ENCODE peak calls at places on chromosomes 4 and X, in six cellular contexts. H is AG04449, G is BE2C, L is cardiac muscle cell, B is astrocyte, S is GM06990. C is an unnamed sample.
A peak's percentile ranks its signal among the peaks of the same experiment; 100 is the strongest.

GRCh38 chr4:176139518-176139917 is 55.9 kb downstream of the SPATA4 start:
- DNase-seq in H (no peak), G (no peak), L (no peak), B (no peak), S (no peak), C (no peak)

GRCh38 chr4:156971623-156972369 is at the start of gene PDGFC:
- DNase-seq in H (no peak), G (peak; percentile 35), L (peak; percentile 88), B (peak; percentile 66), S (peak; percentile 10), C (no peak)

GRCh38 chr4:159384619-159385018 is 281.7 kb downstream of the RAPGEF2 start:
- DNase-seq in H (no peak), G (no peak), L (no peak), B (no peak), S (no peak), C (no peak)

GRCh38 chr4:9983211-9983610 is 38.1 kb downstream of the SLC2A9 start:
- DNase-seq in H (no peak), G (no peak), L (no peak), B (no peak), S (no peak), C (no peak)

GRCh38 chr4:182916483-182917181 is 554 bp downstream of the DCTD start:
- DNase-seq in H (no peak), G (peak; percentile 53), L (peak; percentile 52), B (peak; percentile 70), S (peak; percentile 70), C (peak; percentile 36)

GRCh38 chr4:176270669-176271068 is 1.6 kb upstream of the ASB5 start:
- DNase-seq in H (peak; percentile 99), G (peak; percentile 13), L (no peak), B (peak; percentile 100), S (no peak), C (peak; percentile 94)

GRCh38 chr4:7540654-7541413 is 106.1 kb upstream of the PSAPL1 start:
- DNase-seq in H (no peak), G (no peak), L (no peak), B (no peak), S (no peak), C (no peak)

GRCh38 chrX:46184749-46185148 is 360.5 kb downstream of the ZNF674 start:
- DNase-seq in H (no peak), G (no peak), L (no peak), B (no peak), S (no peak), C (no peak)

GRCh38 chr4:30945586-30945985 is 225.4 kb downstream of the PCDH7 start:
- DNase-seq in H (no peak), G (no peak), L (peak; percentile 10), B (peak; percentile 65), S (no peak), C (no peak)

GRCh38 chr4:153071953-153072622 is 132.2 kb upstream of the TRIM2 start:
- DNase-seq in H (no peak), G (no peak), L (no peak), B (no peak), S (no peak), C (no peak)

GRCh38 chrX:153551135-153551534 is 33.7 kb downstream of the ATP2B3 start:
- DNase-seq in H (no peak), G (no peak), L (no peak), B (no peak), S (no peak), C (no peak)

GRCh38 chrX:153554519-153555167 is 37.2 kb downstream of the ATP2B3 start:
- DNase-seq in H (no peak), G (peak; percentile 74), L (peak; percentile 53), B (no peak), S (peak; percentile 30), C (no peak)

GRCh38 chrX:153549231-153549630 is 31.8 kb downstream of the ATP2B3 start:
- DNase-seq in H (no peak), G (no peak), L (no peak), B (no peak), S (no peak), C (no peak)

GRCh38 chrX:153546386-153546785 is 28.9 kb downstream of the ATP2B3 start:
- DNase-seq in H (no peak), G (no peak), L (no peak), B (no peak), S (no peak), C (no peak)

GRCh38 chrX:153549807-153550206 is 32.4 kb downstream of the ATP2B3 start:
- DNase-seq in H (no peak), G (no peak), L (no peak), B (no peak), S (no peak), C (no peak)
- TF ChIP-seq CTCF in H (no peak), G (peak; percentile 19), L (no peak), B (no peak), S (peak; percentile 24), C (no peak)

DNA sequence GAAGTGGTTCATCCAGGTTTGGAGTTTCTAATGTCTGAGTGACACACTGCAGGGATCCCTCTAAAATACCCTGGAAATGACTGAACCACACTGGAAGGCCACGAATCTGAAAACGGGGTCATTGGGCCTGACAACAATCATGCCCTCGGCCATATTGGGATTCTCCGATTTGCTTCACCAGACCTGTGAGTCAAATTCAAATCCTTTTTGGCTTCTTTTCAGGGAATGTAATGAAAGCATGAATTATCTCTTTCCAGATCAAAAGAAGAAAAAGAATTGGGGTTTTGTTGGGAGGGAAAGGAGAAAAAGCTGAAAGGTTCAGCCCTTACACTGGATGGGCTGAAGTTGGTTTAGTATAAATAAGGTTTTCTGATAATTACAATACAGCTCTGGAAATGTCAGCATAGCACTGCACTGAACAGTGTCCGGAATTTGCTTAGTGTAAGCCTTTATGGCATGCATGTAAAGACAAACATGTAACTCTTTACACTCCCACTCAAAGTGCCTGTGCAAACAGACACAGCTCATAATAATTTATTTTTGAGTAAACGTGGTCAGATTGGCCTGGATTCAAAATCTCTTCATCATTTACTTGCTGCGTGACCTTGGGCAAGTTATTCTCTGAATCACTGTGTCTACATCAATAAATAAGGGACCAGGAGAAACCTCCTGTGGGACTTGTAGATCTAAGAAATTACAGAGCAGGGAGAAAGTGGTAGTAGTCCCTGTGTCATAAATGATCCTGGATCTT is 21.4 kb downstream of the CT47C1 start:
- DNase-seq in H (no peak), G (no peak), L (no peak), B (no peak), S (no peak), C (no peak)
- H3K4me3 ChIP-seq in H (no peak overlapping the region), G (no peak overlapping the region), L (no peak overlapping the region), B (no peak overlapping the region), S (no peak overlapping the region), C (no peak overlapping the region)

DNA sequence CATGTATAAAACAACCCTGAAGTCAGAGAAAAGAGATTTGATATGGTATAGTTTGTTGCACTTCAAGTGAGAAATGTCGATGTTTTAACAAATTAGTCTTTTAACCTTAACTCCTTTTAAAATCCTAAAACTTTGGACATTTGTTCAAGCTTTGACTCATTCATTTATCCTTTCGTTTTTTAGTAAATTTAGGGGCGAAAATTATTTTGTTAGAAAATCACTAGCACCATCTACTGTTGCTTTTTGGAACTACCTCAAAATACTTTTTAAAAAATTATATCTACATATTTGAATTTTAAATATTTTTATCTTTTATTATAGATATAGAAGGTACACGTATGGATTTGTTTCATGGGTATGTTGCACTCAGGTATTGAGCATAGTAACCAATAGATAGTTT is 165.1 kb upstream of the POF1B start:
- DNase-seq in H (no peak), G (no peak), L (no peak), B (no peak), S (no peak), C (no peak)
- TF ChIP-seq CTCF in H (no peak), G (peak; percentile 23), L (peak; percentile 19), B (peak; percentile 14), S (peak; percentile 29), C (no peak)

GRCh38 chr4:87489678-87490077 is 39.5 kb downstream of the SPARCL1 start:
- DNase-seq in H (no peak), G (no peak), L (no peak), B (peak; percentile 74), S (no peak), C (no peak)

GRCh38 chr4:87490664-87491369 is 38.4 kb downstream of the SPARCL1 start:
- DNase-seq in H (no peak), G (no peak), L (no peak), B (no peak), S (no peak), C (no peak)

GRCh38 chr4:87493147-87493546 is 36.0 kb downstream of the SPARCL1 start:
- DNase-seq in H (no peak), G (no peak), L (no peak), B (no peak), S (no peak), C (no peak)

GRCh38 chr4:87492617-87493016 is 36.6 kb downstream of the SPARCL1 start:
- DNase-seq in H (no peak), G (no peak), L (no peak), B (no peak), S (no peak), C (no peak)

GRCh38 chr4:87491436-87491835 is 37.7 kb downstream of the SPARCL1 start:
- DNase-seq in H (no peak), G (no peak), L (no peak), B (no peak), S (no peak), C (no peak)
- H3K4me3 ChIP-seq in H (no peak overlapping the region), G (no peak overlapping the region), L (no peak overlapping the region), B (no peak overlapping the region), S (no peak overlapping the region), C (no peak overlapping the region)

DNA sequence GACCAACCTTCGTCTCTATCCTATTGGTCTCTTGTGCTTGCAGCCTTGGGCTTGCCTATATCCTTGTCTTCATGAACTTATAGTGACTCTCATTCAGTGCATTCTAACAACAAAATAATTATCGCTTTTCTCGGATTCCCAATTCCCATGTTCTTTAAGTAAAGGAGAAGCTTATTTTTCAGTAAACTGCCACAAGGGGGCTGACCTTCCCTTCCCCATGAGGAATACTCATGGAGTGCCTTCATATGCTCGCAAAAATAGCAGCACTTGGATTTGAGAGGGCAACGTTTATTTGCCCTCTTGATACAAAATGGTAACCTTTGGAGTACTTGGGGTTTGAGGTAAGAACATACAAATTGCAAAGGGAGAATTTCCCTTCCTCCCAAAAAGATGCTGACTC is 183.2 kb upstream of the TENT5D start:
- DNase-seq in H (no peak), G (no peak), L (no peak), B (no peak), S (no peak), C (no peak)
- TF ChIP-seq CTCF in H (no peak), G (peak; percentile 32), L (no peak), B (no peak), S (no peak), C (no peak)

GRCh38 chrX:107628662-107629532 is 587 bp downstream of the PRPS1 start:
- DNase-seq in H (no peak), G (peak; percentile 30), L (peak; percentile 64), B (peak; percentile 12), S (peak; percentile 62), C (no peak)

GRCh38 chrX:107627792-107628661 is at the start of gene PRPS1:
- DNase-seq in H (peak; percentile 71), G (peak; percentile 90), L (peak; percentile 99), B (peak; percentile 93), S (peak; percentile 86), C (peak; percentile 80)

GRCh38 chrX:107629533-107629909 is 1.2 kb downstream of the PRPS1 start:
- DNase-seq in H (no peak), G (peak; percentile 15), L (peak; percentile 42), B (peak; percentile 12), S (no peak), C (no peak)

GRCh38 chrX:107632291-107632690 is 4.0 kb downstream of the PRPS1 start:
- DNase-seq in H (no peak), G (no peak), L (no peak), B (peak; percentile 21), S (no peak), C (no peak)

GRCh38 chrX:107630031-107630689 is 1.9 kb downstream of the PRPS1 start:
- DNase-seq in H (no peak), G (no peak), L (no peak), B (no peak), S (no peak), C (no peak)
- H3K4me3 ChIP-seq in H (peak overlapping the region; percentile 75), G (peak overlapping the region; percentile 85), L (peak overlapping the region; percentile 86), B (peak overlapping the region; percentile 92), S (peak overlapping the region; percentile 74), C (peak overlapping the region; percentile 67)